ENCODE peak calls at places on chromosomes 5 and 9, in ten cellular contexts. One of them, this sample, is unnamed.

GRCh38 chr5:1466631-1467265 is 21.5 kb upstream of the SLC6A3 start:
- DNase-seq in T-helper 2 cell: no peak
- DNase-seq in HFF-Myc: no peak
- DNase-seq in CD8-positive, alpha-beta memory T cell: no peak
- DNase-seq in CD4-positive, CD25-positive, alpha-beta regulatory T cell: no peak
- DNase-seq in RCC 7860: no peak
- DNase-seq in T-helper 1 cell: no peak
- DNase-seq in dorsolateral prefrontal cortex: peak
- DNase-seq in testis: no peak
- DNase-seq in NCI-H2171 treated with DMSO at 0.1 percent for 48 hours: no peak
- DNase-seq in this sample: no peak

GRCh38 chr5:170287532-170287931 is 10.0 kb downstream of the LCP2 start:
- DNase-seq in testis: peak
- DNase-seq in dorsolateral prefrontal cortex: no peak
- DNase-seq in CD4-positive, CD25-positive, alpha-beta regulatory T cell: no peak
- DNase-seq in RCC 7860: no peak
- DNase-seq in CD8-positive, alpha-beta memory T cell: no peak
- DNase-seq in HFF-Myc: no peak
- DNase-seq in T-helper 2 cell: peak
- DNase-seq in T-helper 1 cell: no peak
- DNase-seq in NCI-H2171 treated with DMSO at 0.1 percent for 48 hours: no peak
- DNase-seq in this sample: no peak

GRCh38 chr5:102678267-102679058 is 76.6 kb upstream of the PAM start:
- DNase-seq in T-helper 2 cell: no peak
- DNase-seq in NCI-H2171 treated with DMSO at 0.1 percent for 48 hours: peak
- DNase-seq in T-helper 1 cell: no peak
- DNase-seq in CD4-positive, CD25-positive, alpha-beta regulatory T cell: no peak
- DNase-seq in CD8-positive, alpha-beta memory T cell: no peak
- DNase-seq in RCC 7860: peak
- DNase-seq in dorsolateral prefrontal cortex: no peak
- DNase-seq in testis: no peak
- DNase-seq in HFF-Myc: no peak
- DNase-seq in this sample: no peak

GRCh38 chr5:107431536-107431935 is 239.2 kb downstream of the EFNA5 start:
- DNase-seq in CD4-positive, CD25-positive, alpha-beta regulatory T cell: no peak
- DNase-seq in CD8-positive, alpha-beta memory T cell: no peak
- DNase-seq in NCI-H2171 treated with DMSO at 0.1 percent for 48 hours: no peak
- DNase-seq in T-helper 2 cell: no peak
- DNase-seq in dorsolateral prefrontal cortex: no peak
- DNase-seq in T-helper 1 cell: no peak
- DNase-seq in RCC 7860: no peak
- DNase-seq in HFF-Myc: no peak
- DNase-seq in testis: no peak
- DNase-seq in this sample: no peak

GRCh38 chr5:131720714-131721113 is 76.1 kb downstream of the FNIP1 start:
- DNase-seq in T-helper 2 cell: no peak
- DNase-seq in testis: no peak
- DNase-seq in CD8-positive, alpha-beta memory T cell: no peak
- DNase-seq in NCI-H2171 treated with DMSO at 0.1 percent for 48 hours: peak
- DNase-seq in T-helper 1 cell: no peak
- DNase-seq in dorsolateral prefrontal cortex: no peak
- DNase-seq in CD4-positive, CD25-positive, alpha-beta regulatory T cell: no peak
- DNase-seq in HFF-Myc: no peak
- DNase-seq in RCC 7860: no peak
- DNase-seq in this sample: no peak

GRCh38 chr5:119255571-119256356 is 100.1 kb upstream of the TNFAIP8 start:
- DNase-seq in NCI-H2171 treated with DMSO at 0.1 percent for 48 hours: peak
- DNase-seq in HFF-Myc: no peak
- DNase-seq in CD8-positive, alpha-beta memory T cell: no peak
- DNase-seq in dorsolateral prefrontal cortex: no peak
- DNase-seq in testis: no peak
- DNase-seq in T-helper 2 cell: no peak
- DNase-seq in RCC 7860: no peak
- DNase-seq in CD4-positive, CD25-positive, alpha-beta regulatory T cell: no peak
- DNase-seq in T-helper 1 cell: peak
- DNase-seq in this sample: no peak

GRCh38 chr5:127206320-127207113 is 84.1 kb upstream of the MEGF10 start:
- DNase-seq in RCC 7860: peak
- DNase-seq in CD4-positive, CD25-positive, alpha-beta regulatory T cell: no peak
- DNase-seq in CD8-positive, alpha-beta memory T cell: no peak
- DNase-seq in dorsolateral prefrontal cortex: no peak
- DNase-seq in testis: no peak
- DNase-seq in T-helper 2 cell: no peak
- DNase-seq in T-helper 1 cell: no peak
- DNase-seq in NCI-H2171 treated with DMSO at 0.1 percent for 48 hours: no peak
- DNase-seq in HFF-Myc: no peak
- DNase-seq in this sample: no peak

GRCh38 chr5:167639213-167639612 is 652.2 kb upstream of the WWC1 start:
- DNase-seq in T-helper 1 cell: no peak
- DNase-seq in T-helper 2 cell: no peak
- DNase-seq in RCC 7860: peak
- DNase-seq in testis: no peak
- DNase-seq in dorsolateral prefrontal cortex: no peak
- DNase-seq in HFF-Myc: no peak
- DNase-seq in CD4-positive, CD25-positive, alpha-beta regulatory T cell: no peak
- DNase-seq in NCI-H2171 treated with DMSO at 0.1 percent for 48 hours: no peak
- DNase-seq in CD8-positive, alpha-beta memory T cell: no peak
- DNase-seq in this sample: no peak

GRCh38 chr5:172456076-172456800 is 1.9 kb upstream of the SH3PXD2B start:
- DNase-seq in dorsolateral prefrontal cortex: no peak
- DNase-seq in RCC 7860: no peak
- DNase-seq in CD8-positive, alpha-beta memory T cell: no peak
- DNase-seq in NCI-H2171 treated with DMSO at 0.1 percent for 48 hours: no peak
- DNase-seq in CD4-positive, CD25-positive, alpha-beta regulatory T cell: no peak
- DNase-seq in T-helper 2 cell: no peak
- DNase-seq in T-helper 1 cell: no peak
- DNase-seq in testis: no peak
- DNase-seq in HFF-Myc: no peak
- DNase-seq in this sample: no peak

GRCh38 chr5:107272954-107273353 is 397.8 kb downstream of the EFNA5 start:
- DNase-seq in testis: no peak
- DNase-seq in HFF-Myc: no peak
- DNase-seq in T-helper 2 cell: no peak
- DNase-seq in CD4-positive, CD25-positive, alpha-beta regulatory T cell: no peak
- DNase-seq in T-helper 1 cell: no peak
- DNase-seq in CD8-positive, alpha-beta memory T cell: no peak
- DNase-seq in NCI-H2171 treated with DMSO at 0.1 percent for 48 hours: no peak
- DNase-seq in dorsolateral prefrontal cortex: no peak
- DNase-seq in RCC 7860: peak
- DNase-seq in this sample: no peak

GRCh38 chr5:32319392-32319791 is 6.7 kb upstream of the MTMR12 start:
- DNase-seq in CD4-positive, CD25-positive, alpha-beta regulatory T cell: no peak
- DNase-seq in T-helper 2 cell: no peak
- DNase-seq in CD8-positive, alpha-beta memory T cell: no peak
- DNase-seq in testis: no peak
- DNase-seq in NCI-H2171 treated with DMSO at 0.1 percent for 48 hours: no peak
- DNase-seq in HFF-Myc: no peak
- DNase-seq in RCC 7860: no peak
- DNase-seq in T-helper 1 cell: no peak
- DNase-seq in dorsolateral prefrontal cortex: no peak
- DNase-seq in this sample: no peak

GRCh38 chr5:158013939-158014338 is 155.0 kb upstream of the CLINT1 start:
- DNase-seq in HFF-Myc: no peak
- DNase-seq in CD8-positive, alpha-beta memory T cell: no peak
- DNase-seq in RCC 7860: no peak
- DNase-seq in CD4-positive, CD25-positive, alpha-beta regulatory T cell: no peak
- DNase-seq in testis: peak
- DNase-seq in dorsolateral prefrontal cortex: peak
- DNase-seq in T-helper 2 cell: peak
- DNase-seq in NCI-H2171 treated with DMSO at 0.1 percent for 48 hours: no peak
- DNase-seq in T-helper 1 cell: no peak
- DNase-seq in this sample: no peak

GRCh38 chr5:78899922-78900362 is 85.2 kb downstream of the ARSB start:
- DNase-seq in T-helper 2 cell: peak
- DNase-seq in RCC 7860: peak
- DNase-seq in CD8-positive, alpha-beta memory T cell: no peak
- DNase-seq in HFF-Myc: no peak
- DNase-seq in CD4-positive, CD25-positive, alpha-beta regulatory T cell: peak
- DNase-seq in dorsolateral prefrontal cortex: no peak
- DNase-seq in T-helper 1 cell: peak
- DNase-seq in NCI-H2171 treated with DMSO at 0.1 percent for 48 hours: no peak
- DNase-seq in testis: peak
- DNase-seq in this sample: peak

GRCh38 chr9:77926314-77926959 is 105.2 kb downstream of the GNAQ start:
- DNase-seq in RCC 7860: peak
- DNase-seq in NCI-H2171 treated with DMSO at 0.1 percent for 48 hours: no peak
- DNase-seq in HFF-Myc: peak
- DNase-seq in CD4-positive, CD25-positive, alpha-beta regulatory T cell: peak
- DNase-seq in T-helper 1 cell: no peak
- DNase-seq in testis: no peak
- DNase-seq in T-helper 2 cell: peak
- DNase-seq in CD8-positive, alpha-beta memory T cell: no peak
- DNase-seq in dorsolateral prefrontal cortex: no peak
- DNase-seq in this sample: no peak

GRCh38 chr9:119697996-119698395 is 328.8 kb upstream of the BRINP1 start:
- DNase-seq in dorsolateral prefrontal cortex: no peak
- DNase-seq in NCI-H2171 treated with DMSO at 0.1 percent for 48 hours: no peak
- DNase-seq in CD4-positive, CD25-positive, alpha-beta regulatory T cell: no peak
- DNase-seq in T-helper 1 cell: no peak
- DNase-seq in testis: no peak
- DNase-seq in HFF-Myc: no peak
- DNase-seq in T-helper 2 cell: no peak
- DNase-seq in RCC 7860: no peak
- DNase-seq in CD8-positive, alpha-beta memory T cell: no peak
- DNase-seq in this sample: no peak

GRCh38 chr5:156476704-156477103 is 149.7 kb downstream of the SGCD start:
- DNase-seq in T-helper 2 cell: no peak
- DNase-seq in HFF-Myc: no peak
- DNase-seq in T-helper 1 cell: no peak
- DNase-seq in dorsolateral prefrontal cortex: no peak
- DNase-seq in NCI-H2171 treated with DMSO at 0.1 percent for 48 hours: peak
- DNase-seq in CD8-positive, alpha-beta memory T cell: no peak
- DNase-seq in RCC 7860: no peak
- DNase-seq in testis: no peak
- DNase-seq in CD4-positive, CD25-positive, alpha-beta regulatory T cell: no peak
- DNase-seq in this sample: no peak

GRCh38 chr5:9903806-9904205 is 273.7 kb upstream of the TAS2R1 start:
- DNase-seq in RCC 7860: no peak
- DNase-seq in T-helper 2 cell: no peak
- DNase-seq in T-helper 1 cell: no peak
- DNase-seq in HFF-Myc: no peak
- DNase-seq in testis: no peak
- DNase-seq in CD8-positive, alpha-beta memory T cell: no peak
- DNase-seq in NCI-H2171 treated with DMSO at 0.1 percent for 48 hours: peak
- DNase-seq in dorsolateral prefrontal cortex: no peak
- DNase-seq in CD4-positive, CD25-positive, alpha-beta regulatory T cell: no peak
- DNase-seq in this sample: peak

GRCh38 chr5:135030123-135030517 is 3.9 kb downstream of the PITX1 start:
- DNase-seq in NCI-H2171 treated with DMSO at 0.1 percent for 48 hours: no peak
- DNase-seq in HFF-Myc: no peak
- DNase-seq in CD4-positive, CD25-positive, alpha-beta regulatory T cell: no peak
- DNase-seq in T-helper 1 cell: no peak
- DNase-seq in testis: no peak
- DNase-seq in RCC 7860: no peak
- DNase-seq in dorsolateral prefrontal cortex: no peak
- DNase-seq in T-helper 2 cell: no peak
- DNase-seq in CD8-positive, alpha-beta memory T cell: no peak
- DNase-seq in this sample: no peak

GRCh38 chr5:149298857-149299404 is 27.3 kb downstream of the AFAP1L1 start:
- DNase-seq in NCI-H2171 treated with DMSO at 0.1 percent for 48 hours: no peak
- DNase-seq in CD8-positive, alpha-beta memory T cell: no peak
- DNase-seq in RCC 7860: no peak
- DNase-seq in dorsolateral prefrontal cortex: no peak
- DNase-seq in CD4-positive, CD25-positive, alpha-beta regulatory T cell: no peak
- DNase-seq in T-helper 1 cell: no peak
- DNase-seq in HFF-Myc: no peak
- DNase-seq in testis: no peak
- DNase-seq in T-helper 2 cell: no peak
- DNase-seq in this sample: no peak

GRCh38 chr9:32581512-32582143 is 8.7 kb upstream of the NDUFB6 start:
- DNase-seq in T-helper 2 cell: peak
- DNase-seq in CD4-positive, CD25-positive, alpha-beta regulatory T cell: peak
- DNase-seq in CD8-positive, alpha-beta memory T cell: peak
- DNase-seq in dorsolateral prefrontal cortex: no peak
- DNase-seq in testis: peak
- DNase-seq in RCC 7860: peak
- DNase-seq in T-helper 1 cell: peak
- DNase-seq in HFF-Myc: peak
- DNase-seq in NCI-H2171 treated with DMSO at 0.1 percent for 48 hours: peak
- DNase-seq in this sample: peak

GRCh38 chr5:86570427-86571083 is 47.2 kb upstream of the COX7C start:
- DNase-seq in T-helper 2 cell: no peak
- DNase-seq in testis: peak
- DNase-seq in CD8-positive, alpha-beta memory T cell: no peak
- DNase-seq in HFF-Myc: no peak
- DNase-seq in RCC 7860: no peak
- DNase-seq in T-helper 1 cell: no peak
- DNase-seq in dorsolateral prefrontal cortex: no peak
- DNase-seq in CD4-positive, CD25-positive, alpha-beta regulatory T cell: no peak
- DNase-seq in NCI-H2171 treated with DMSO at 0.1 percent for 48 hours: no peak
- DNase-seq in this sample: no peak

GRCh38 chr5:159751459-159751858 is 164.8 kb upstream of the ADRA1B start:
- DNase-seq in T-helper 2 cell: no peak
- DNase-seq in testis: no peak
- DNase-seq in CD4-positive, CD25-positive, alpha-beta regulatory T cell: no peak
- DNase-seq in HFF-Myc: no peak
- DNase-seq in RCC 7860: no peak
- DNase-seq in NCI-H2171 treated with DMSO at 0.1 percent for 48 hours: no peak
- DNase-seq in dorsolateral prefrontal cortex: no peak
- DNase-seq in CD8-positive, alpha-beta memory T cell: no peak
- DNase-seq in T-helper 1 cell: no peak
- DNase-seq in this sample: no peak

GRCh38 chr5:157217289-157218024 is 36.8 kb downstream of the ITK start:
- DNase-seq in testis: no peak
- DNase-seq in NCI-H2171 treated with DMSO at 0.1 percent for 48 hours: no peak
- DNase-seq in HFF-Myc: no peak
- DNase-seq in T-helper 2 cell: no peak
- DNase-seq in T-helper 1 cell: peak
- DNase-seq in CD4-positive, CD25-positive, alpha-beta regulatory T cell: peak
- DNase-seq in dorsolateral prefrontal cortex: no peak
- DNase-seq in CD8-positive, alpha-beta memory T cell: peak
- DNase-seq in RCC 7860: no peak
- DNase-seq in this sample: no peak

GRCh38 chr5:55226027-55226933 is 835 bp downstream of the MCIDAS start:
- DNase-seq in testis: peak
- DNase-seq in T-helper 1 cell: peak
- DNase-seq in dorsolateral prefrontal cortex: no peak
- DNase-seq in CD4-positive, CD25-positive, alpha-beta regulatory T cell: peak
- DNase-seq in HFF-Myc: no peak
- DNase-seq in T-helper 2 cell: peak
- DNase-seq in NCI-H2171 treated with DMSO at 0.1 percent for 48 hours: peak
- DNase-seq in RCC 7860: peak
- DNase-seq in CD8-positive, alpha-beta memory T cell: peak
- DNase-seq in this sample: peak

GRCh38 chr5:174288436-174288835 is 242.9 kb downstream of the NSG2 start:
- DNase-seq in dorsolateral prefrontal cortex: no peak
- DNase-seq in RCC 7860: no peak
- DNase-seq in HFF-Myc: no peak
- DNase-seq in NCI-H2171 treated with DMSO at 0.1 percent for 48 hours: no peak
- DNase-seq in T-helper 2 cell: no peak
- DNase-seq in CD4-positive, CD25-positive, alpha-beta regulatory T cell: no peak
- DNase-seq in testis: no peak
- DNase-seq in CD8-positive, alpha-beta memory T cell: no peak
- DNase-seq in T-helper 1 cell: no peak
- DNase-seq in this sample: no peak

GRCh38 chr5:80820685-80821084 is 139.5 kb upstream of the RASGRF2 start:
- DNase-seq in T-helper 2 cell: no peak
- DNase-seq in HFF-Myc: no peak
- DNase-seq in CD8-positive, alpha-beta memory T cell: no peak
- DNase-seq in CD4-positive, CD25-positive, alpha-beta regulatory T cell: no peak
- DNase-seq in NCI-H2171 treated with DMSO at 0.1 percent for 48 hours: no peak
- DNase-seq in dorsolateral prefrontal cortex: no peak
- DNase-seq in RCC 7860: no peak
- DNase-seq in T-helper 1 cell: no peak
- DNase-seq in testis: no peak
- DNase-seq in this sample: no peak

GRCh38 chr5:175378444-175379028 is 65.4 kb downstream of the DRD1 start:
- DNase-seq in CD8-positive, alpha-beta memory T cell: no peak
- DNase-seq in NCI-H2171 treated with DMSO at 0.1 percent for 48 hours: no peak
- DNase-seq in dorsolateral prefrontal cortex: no peak
- DNase-seq in RCC 7860: peak
- DNase-seq in CD4-positive, CD25-positive, alpha-beta regulatory T cell: no peak
- DNase-seq in testis: no peak
- DNase-seq in T-helper 2 cell: no peak
- DNase-seq in T-helper 1 cell: no peak
- DNase-seq in HFF-Myc: peak
- DNase-seq in this sample: no peak

GRCh38 chr5:156186760-156187159 is 140.2 kb upstream of the SGCD start:
- DNase-seq in CD4-positive, CD25-positive, alpha-beta regulatory T cell: no peak
- DNase-seq in dorsolateral prefrontal cortex: no peak
- DNase-seq in T-helper 1 cell: no peak
- DNase-seq in HFF-Myc: no peak
- DNase-seq in CD8-positive, alpha-beta memory T cell: no peak
- DNase-seq in RCC 7860: no peak
- DNase-seq in T-helper 2 cell: no peak
- DNase-seq in testis: no peak
- DNase-seq in NCI-H2171 treated with DMSO at 0.1 percent for 48 hours: no peak
- DNase-seq in this sample: no peak